ENCODE peak calls at places on chromosomes 11 and 22, in ten cellular contexts. O, R, Q, M, K, Z, P, X, Y and B are unnamed samples.
A peak's percentile ranks its signal among the peaks of the same experiment; 100 is the strongest.

GRCh38 chr11:36409152-36409713 is 100.8 kb downstream of the TRAF6 start:
- DNase-seq in Y (peak; percentile 41), P (no peak), O (no peak), R (no peak), Q (no peak), K (peak; percentile 65), M (peak; percentile 14), Z (no peak), X (no peak), B (no peak)

GRCh38 chr11:78262710-78263109 is 74.0 kb downstream of the USP35 start:
- DNase-seq in Q (no peak), P (no peak), X (no peak), M (no peak), Y (no peak), O (no peak), R (no peak), K (no peak), Z (no peak), B (no peak)

GRCh38 chr11:45580399-45580798 is 85.0 kb downstream of the CHST1 start:
- DNase-seq in P (no peak), M (no peak), K (peak; percentile 44), X (peak; percentile 66), O (no peak), Q (no peak), Z (no peak), Y (peak; percentile 87), R (no peak), B (no peak)

GRCh38 chr11:69911310-69912160 is 92.3 kb upstream of the FGF3 start:
- DNase-seq in M (no peak), R (no peak), K (no peak), O (no peak), P (peak; percentile 58), Y (peak; percentile 48), Q (no peak), X (no peak), Z (no peak), B (peak; percentile 70)

GRCh38 chr22:49977578-49977977 is 17.0 kb downstream of the PIM3 start:
- DNase-seq in Q (no peak), X (no peak), R (no peak), Z (no peak), O (no peak), K (no peak), P (no peak), Y (no peak), M (no peak), B (peak; percentile 69)

GRCh38 chr11:119794756-119795155 is 65.8 kb upstream of the NECTIN1 start:
- DNase-seq in X (no peak), R (no peak), P (no peak), M (no peak), K (no peak), Y (no peak), Z (no peak), O (no peak), Q (no peak), B (no peak)

GRCh38 chr11:34508514-34508913 is 5.1 kb downstream of the ELF5 start:
- DNase-seq in X (no peak), P (no peak), R (no peak), Q (no peak), Y (no peak), O (no peak), M (no peak), K (no peak), Z (no peak), B (no peak)

GRCh38 chr22:37569921-37570660 is 9.8 kb downstream of the LGALS2 start:
- DNase-seq in P (no peak), Y (no peak), X (peak; percentile 38), M (no peak), Q (no peak), K (no peak), Z (no peak), R (no peak), O (no peak), B (no peak)

GRCh38 chr22:22955866-22956535 is 68.4 kb downstream of the IGLL5 start:
- DNase-seq in O (peak; percentile 67), Y (peak; percentile 86), X (peak; percentile 87), R (peak; percentile 71), K (peak; percentile 43), Q (peak; percentile 41), M (peak; percentile 83), P (peak; percentile 62), Z (no peak), B (no peak)

GRCh38 chr11:17076517-17077239 is 789 bp downstream of the RPS13 start:
- DNase-seq in O (no peak), M (peak; percentile 15), Y (no peak), Z (no peak), P (no peak), R (no peak), Q (no peak), X (no peak), K (no peak), B (no peak)

GRCh38 chr11:17077520-17078401 is at the start of gene RPS13:
- DNase-seq in X (peak; percentile 100), M (peak; percentile 98), O (peak; percentile 91), Z (peak; percentile 98), Y (peak; percentile 99), Q (peak; percentile 94), P (peak; percentile 98), R (peak; percentile 98), K (peak; percentile 100), B (peak; percentile 98)

GRCh38 chr11:17073370-17074027 is 4.0 kb downstream of the RPS13 start:
- DNase-seq in Q (no peak), K (no peak), O (no peak), R (no peak), P (no peak), Z (no peak), X (no peak), Y (no peak), M (no peak), B (no peak)

GRCh38 chr11:17075506-17075905 is 2.0 kb downstream of the RPS13 start:
- DNase-seq in K (no peak), Y (no peak), M (no peak), X (no peak), R (no peak), Q (no peak), P (no peak), O (no peak), Z (no peak), B (no peak)

DNA sequence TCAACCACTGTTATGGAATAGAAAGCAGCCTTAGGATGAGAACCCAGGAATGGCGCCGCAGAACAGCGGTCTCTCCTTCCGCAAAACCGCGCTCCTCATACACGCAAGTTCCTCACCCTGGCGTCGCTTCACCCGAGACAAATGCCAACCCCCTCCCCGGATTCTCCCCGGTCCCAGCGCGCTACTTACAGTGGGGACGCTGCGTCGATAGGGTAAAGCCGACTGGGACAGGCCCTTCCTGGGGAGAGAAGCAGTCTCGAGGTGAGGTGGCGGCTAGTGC is 287 bp downstream of the RPS13 start:
- DNase-seq in Y (no peak), Z (no peak), K (no peak), Q (no peak), R (peak; percentile 91), M (no peak), X (no peak), P (no peak), O (no peak), B (peak; percentile 80)
- H3K4me3 ChIP-seq in Y (peak overlapping the region; percentile 95), Z (peak overlapping the region; percentile 88), K (peak overlapping the region; percentile 90), Q (peak overlapping the region; percentile 99), R (peak overlapping the region; percentile 96), M (peak overlapping the region; percentile 84), X (peak overlapping the region; percentile 91), P (peak overlapping the region; percentile 91), O (peak overlapping the region; percentile 95), B (peak overlapping the region; percentile 79)

DNA sequence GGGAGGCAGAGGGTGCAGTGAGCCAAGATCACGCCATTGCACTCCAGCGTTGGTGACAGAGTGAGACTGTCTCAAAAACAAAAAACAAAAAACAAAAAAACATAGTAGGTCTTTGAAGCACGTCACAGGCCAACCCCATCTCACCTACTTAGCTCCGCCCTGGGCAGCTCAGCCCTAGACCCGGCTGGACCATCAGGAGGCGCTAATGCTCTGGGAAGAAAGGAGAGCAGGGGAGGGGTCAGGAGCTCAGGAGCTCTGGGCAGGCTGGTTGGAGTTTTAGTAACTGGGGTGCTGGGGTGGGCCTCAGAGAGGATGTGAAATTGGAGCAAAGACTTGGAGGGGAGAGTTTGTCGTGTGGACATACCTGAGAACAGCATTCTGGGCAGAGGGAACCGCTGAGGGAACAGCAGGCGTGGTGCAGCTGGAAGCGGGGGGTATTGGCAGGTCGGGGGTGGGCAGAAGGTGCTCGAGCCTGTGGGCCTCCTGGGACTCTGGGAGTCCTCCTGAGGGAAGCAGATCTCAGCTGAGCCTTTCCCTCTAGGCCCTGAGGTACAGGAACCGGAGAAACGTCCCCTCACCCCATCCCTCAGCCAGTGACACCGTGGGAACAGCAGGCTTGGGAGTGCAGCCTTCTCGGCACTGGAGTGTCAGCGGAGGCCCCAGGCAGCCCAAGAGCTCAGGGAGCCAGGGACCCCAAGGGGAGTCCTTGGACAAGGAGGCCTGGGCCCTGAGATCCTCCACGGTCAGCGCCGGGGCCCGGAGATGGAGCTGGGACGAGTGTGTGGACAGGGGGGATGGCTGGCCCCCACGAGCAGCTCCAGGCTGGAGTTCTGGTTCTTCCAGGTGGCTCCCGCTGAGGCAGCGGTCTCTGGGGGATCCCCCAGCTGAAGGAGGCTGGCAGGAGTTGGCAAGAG is 2.2 kb upstream of the RPS6KA4 start:
- DNase-seq in M (peak; percentile 64), Q (no peak), R (no peak), Y (peak; percentile 97), Z (no peak), P (peak; percentile 49), K (peak; percentile 37), O (no peak), X (peak; percentile 97), B (no peak)
- TF ChIP-seq CTCF in M (peak; percentile 77), Q (peak; percentile 45), R (no peak), Y (peak; percentile 83), Z (peak; percentile 86), P (no peak), K (peak; percentile 50), O (no peak), X (peak; percentile 93), B (peak; percentile 15)

DNA sequence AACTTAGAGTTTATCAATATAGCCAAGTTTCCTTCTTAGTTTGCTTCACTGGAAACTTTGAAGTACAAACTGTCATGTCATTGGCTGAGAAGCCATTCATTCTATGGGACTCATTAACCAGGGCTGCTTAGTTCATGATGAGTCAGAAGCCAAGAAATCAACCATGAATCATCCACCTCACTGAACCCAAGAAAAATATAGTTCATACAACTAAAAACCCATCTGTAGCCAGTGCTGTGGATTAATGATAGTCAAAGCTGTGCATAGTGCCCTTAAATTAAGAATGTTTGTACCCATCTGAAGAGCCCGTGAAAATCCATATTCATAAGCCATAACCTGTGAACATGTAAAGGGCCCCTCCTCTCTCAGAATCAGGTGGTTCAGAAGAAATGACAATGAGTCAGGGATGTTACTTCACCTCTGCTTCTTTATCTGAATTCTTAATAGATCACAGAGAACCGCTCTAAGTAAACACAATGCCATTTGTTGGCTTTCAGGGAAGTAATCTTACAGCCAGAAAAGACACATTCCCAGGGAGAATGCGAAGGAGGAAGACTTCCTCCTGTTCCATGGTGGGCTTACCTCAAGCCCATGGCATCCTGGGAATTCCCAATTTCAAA is 25.4 kb downstream of the MMP20 start:
- DNase-seq in R (no peak), P (no peak), Q (peak; percentile 76), Z (no peak), O (no peak), Y (no peak), K (peak; percentile 94), X (no peak), M (no peak), B (no peak)
- H3K27ac ChIP-seq in R (no peak overlapping the region), P (no peak overlapping the region), Q (peak overlapping the region; percentile 54), Z (no peak overlapping the region), O (no peak overlapping the region), Y (no peak overlapping the region), K (peak overlapping the region; percentile 95), X (no peak overlapping the region), M (no peak overlapping the region), B (peak overlapping the region; percentile 39)

DNA sequence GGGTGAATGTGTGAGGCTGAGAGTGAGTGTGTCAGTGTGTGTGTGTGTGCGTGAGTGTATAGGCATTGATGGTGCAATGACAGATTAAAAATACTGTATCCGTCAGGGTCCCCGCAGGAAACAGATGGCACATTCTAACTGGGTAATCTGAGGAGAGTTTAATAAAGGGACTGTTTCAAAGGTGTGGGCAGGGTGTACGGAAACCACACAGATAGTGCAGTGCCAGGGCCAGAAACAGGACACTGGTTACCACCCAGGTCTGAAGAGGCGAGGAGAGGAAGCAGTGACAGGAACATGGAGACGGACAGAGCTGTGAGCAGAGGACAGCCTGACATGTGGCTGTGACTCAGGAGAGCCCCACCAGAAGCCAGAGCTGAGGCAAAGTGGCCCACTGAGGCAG is 16.5 kb downstream of the P2RX3 start:
- DNase-seq in Z (no peak), K (no peak), Q (no peak), Y (no peak), R (no peak), P (no peak), X (no peak), M (no peak), O (no peak), B (no peak)
- H3K4me3 ChIP-seq in Z (no peak overlapping the region), K (no peak overlapping the region), Q (no peak overlapping the region), Y (no peak overlapping the region), R (no peak overlapping the region), P (no peak overlapping the region), X (no peak overlapping the region), M (no peak overlapping the region), O (no peak overlapping the region), B (no peak overlapping the region)